ENCODE peak calls at places on chromosomes 6 and 20, in six cellular contexts. P is left ventricle myocardium inferior, J is suprapubic skin, O is esophagus muscularis mucosa, L is ovary, T is right cardiac atrium. Q is an unnamed sample.

GRCh38 chr20:39108746-39109145 is 146.6 kb downstream of the DHX35 start:
- DNase-seq in O (no peak), T (no peak), L (no peak), P (no peak), J (no peak), Q (no peak)

GRCh38 chr6:44053106-44053756 is 74.0 kb downstream of the MRPL14 start:
- DNase-seq in T (peak), O (no peak), L (no peak), J (no peak), P (no peak), Q (no peak)

GRCh38 chr6:2754911-2755310 is 4.2 kb upstream of the MYLK4 start:
- DNase-seq in J (no peak), P (no peak), T (no peak), O (no peak), L (no peak), Q (no peak)

GRCh38 chr6:21371676-21372161 is 221.8 kb upstream of the SOX4 start:
- DNase-seq in O (no peak), L (no peak), P (no peak), T (no peak), J (no peak), Q (no peak)

GRCh38 chr6:108744244-108744972 is 103.8 kb upstream of the ARMC2 start:
- DNase-seq in L (no peak), O (no peak), J (no peak), T (no peak), P (no peak), Q (no peak)

GRCh38 chr6:14881399-14881798 is 364.5 kb upstream of the JARID2 start:
- DNase-seq in P (no peak), J (no peak), T (no peak), L (no peak), O (no peak), Q (no peak)

GRCh38 chr6:97068211-97068610 is 143.7 kb downstream of the KLHL32 start:
- DNase-seq in T (no peak), O (no peak), P (no peak), L (no peak), J (no peak), Q (no peak)

GRCh38 chr20:23011008-23011721 is 23.9 kb upstream of the SSTR4 start:
- DNase-seq in L (no peak), O (no peak), J (no peak), P (no peak), T (no peak), Q (no peak)

GRCh38 chr6:43496370-43497128 is 13.6 kb downstream of the LRRC73 start:
- DNase-seq in O (no peak), L (no peak), P (no peak), J (no peak), T (no peak), Q (no peak)

GRCh38 chr6:143806282-143807102 is 36.6 kb upstream of the LTV1 start:
- DNase-seq in P (no peak), O (no peak), T (peak), L (no peak), J (no peak), Q (peak)

GRCh38 chr6:130760006-130760405 is 67.2 kb upstream of the SMLR1 start:
- DNase-seq in O (no peak), P (no peak), J (no peak), T (no peak), L (no peak), Q (no peak)

GRCh38 chr6:143223895-143224294 is 163.2 kb downstream of the AIG1 start:
- DNase-seq in L (peak), P (peak), J (no peak), T (peak), O (no peak), Q (no peak)

GRCh38 chr6:44176130-44176934 is 17.7 kb downstream of the CAPN11 start:
- DNase-seq in J (no peak), P (no peak), O (no peak), L (no peak), T (no peak), Q (no peak)

GRCh38 chr6:33199687-33200233 is 705 bp downstream of the RXRB start:
- DNase-seq in T (peak), L (no peak), P (peak), J (no peak), O (no peak), Q (no peak)

GRCh38 chr6:158207452-158207788 is 39.3 kb downstream of the GTF2H5 start:
- DNase-seq in L (no peak), P (no peak), T (no peak), O (no peak), J (no peak), Q (no peak)

GRCh38 chr20:50248104-50248631 is 57.5 kb downstream of the CEBPB start:
- DNase-seq in T (peak), L (no peak), P (no peak), J (no peak), O (no peak), Q (no peak)

GRCh38 chr20:10433014-10433622 is 904 bp downstream of the MKKS start:
- DNase-seq in P (no peak), L (peak), T (peak), J (no peak), O (no peak), Q (no peak)

GRCh38 chr6:17851720-17852161 is 135.7 kb downstream of the KIF13A start:
- DNase-seq in O (no peak), L (no peak), P (no peak), J (no peak), T (no peak), Q (no peak)

GRCh38 chr20:36467076-36467999 is 74.0 kb upstream of the MYL9 start:
- DNase-seq in O (no peak), P (peak), T (peak), J (no peak), L (peak), Q (no peak)

GRCh38 chr20:54605319-54605718 is 129.9 kb downstream of the DOK5 start:
- DNase-seq in T (no peak), O (peak), J (no peak), L (no peak), P (no peak), Q (no peak)

GRCh38 chr6:84635081-84635745 is 129.2 kb downstream of the TBX18 start:
- DNase-seq in P (no peak), J (no peak), T (peak), L (no peak), O (no peak), Q (no peak)

GRCh38 chr20:31835977-31836852 is 9.2 kb downstream of the FOXS1 start:
- DNase-seq in J (no peak), L (peak), T (peak), P (peak), O (peak), Q (no peak)

GRCh38 chr6:121971886-121972285 is 427.6 kb upstream of the HSF2 start:
- DNase-seq in L (no peak), T (no peak), P (no peak), J (no peak), O (no peak), Q (no peak)

GRCh38 chr20:52832151-52832550 is 140.0 kb upstream of the TSHZ2 start:
- DNase-seq in P (no peak), J (no peak), L (no peak), O (no peak), T (no peak), Q (no peak)

GRCh38 chr6:90146914-90147668 is 149.6 kb downstream of the BACH2 start:
- DNase-seq in T (no peak), L (no peak), P (no peak), J (no peak), O (no peak), Q (no peak)

GRCh38 chr20:31922181-31922580 is 29.7 kb downstream of the PDRG1 start:
- DNase-seq in L (no peak), O (no peak), P (no peak), J (no peak), T (no peak), Q (no peak)

GRCh38 chr6:30295844-30296243 is 30.9 kb upstream of the TRIM39 start:
- DNase-seq in L (no peak), T (no peak), J (no peak), P (no peak), O (no peak), Q (no peak)

GRCh38 chr20:57476641-57477461 is 48.1 kb downstream of the CTCFL start:
- DNase-seq in O (no peak), L (no peak), P (no peak), T (no peak), J (peak), Q (no peak)

GRCh38 chr20:6420336-6420735 is 297.5 kb upstream of the FERMT1 start:
- DNase-seq in J (no peak), T (no peak), O (no peak), P (no peak), L (no peak), Q (no peak)

GRCh38 chr6:111015656-111016190 is 33.9 kb downstream of the RPF2 start:
- DNase-seq in T (no peak), P (no peak), O (no peak), J (no peak), L (no peak), Q (no peak)

DNA sequence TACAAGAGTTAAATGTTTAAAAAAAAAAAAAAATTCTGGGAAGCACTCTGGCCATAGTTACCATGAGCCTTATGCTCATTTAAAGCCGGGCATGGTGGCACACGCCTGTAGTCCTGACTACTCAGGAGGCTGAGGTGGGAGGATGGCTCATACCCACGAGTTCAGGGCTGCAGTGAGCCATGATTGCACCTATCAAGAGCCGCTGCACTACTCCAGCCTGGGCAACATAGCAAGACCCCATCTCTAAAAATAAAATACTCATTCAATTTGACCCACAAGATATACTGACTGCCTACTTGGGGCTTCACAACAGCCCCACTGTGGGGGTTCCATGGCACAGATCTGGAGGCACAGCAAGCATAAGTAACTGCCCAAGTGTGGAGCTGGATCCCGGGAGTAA is 112.0 kb upstream of the NFATC2 start:
- DNase-seq in J (no peak), O (no peak), P (no peak), T (no peak), L (no peak), Q (no peak)
- H3K4me3 ChIP-seq in J (no peak), O (no peak), P (no peak), T (no peak), L (no peak), Q (no peak)

GRCh38 chr20:3167738-3168078 is 5.6 kb downstream of the LZTS3 start:
- DNase-seq in P (no peak), J (no peak), L (no peak), O (no peak), T (no peak), Q (no peak)
- H3K4me3 ChIP-seq in P (peak), J (peak), L (no peak), O (no peak), T (peak), Q (peak)

GRCh38 chr6:137927777-137928218 is 60.7 kb downstream of the TNFAIP3 start:
- DNase-seq in T (no peak), O (no peak), L (no peak), J (no peak), P (no peak), Q (no peak)
- H3K4me3 ChIP-seq in T (no peak), O (no peak), L (no peak), J (no peak), P (no peak), Q (peak)

DNA sequence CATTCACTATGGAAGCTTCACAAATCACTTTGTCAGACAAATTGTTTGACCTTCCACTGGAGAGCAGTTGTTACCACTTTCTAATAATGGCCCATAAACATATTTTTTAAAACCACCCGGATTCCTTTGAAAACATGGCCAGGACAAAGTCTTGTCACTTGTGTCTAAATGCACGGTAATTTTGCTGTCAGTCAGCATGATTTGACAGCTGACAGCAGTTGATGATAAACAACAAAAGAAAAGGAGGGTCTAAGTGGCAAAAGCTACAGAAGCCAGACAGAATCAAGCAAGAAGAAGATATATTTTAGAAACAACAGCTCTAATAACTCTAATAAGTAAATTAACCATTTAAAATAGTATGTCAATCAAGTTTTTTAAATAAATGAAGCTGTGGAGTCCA is 27.7 kb upstream of the CARMIL1 start:
- DNase-seq in J (no peak), T (no peak), P (no peak), O (no peak), L (no peak), Q (no peak)
- H3K4me3 ChIP-seq in J (no peak), T (no peak), P (no peak), O (no peak), L (no peak), Q (no peak)

GRCh38 chr20:63501818-63502670 is 3.2 kb upstream of the EEF1A2 start:
- DNase-seq in O (no peak), P (peak), T (peak), L (no peak), J (no peak), Q (no peak)
- H3K4me3 ChIP-seq in O (no peak), P (peak), T (no peak), L (no peak), J (no peak), Q (no peak)

DNA sequence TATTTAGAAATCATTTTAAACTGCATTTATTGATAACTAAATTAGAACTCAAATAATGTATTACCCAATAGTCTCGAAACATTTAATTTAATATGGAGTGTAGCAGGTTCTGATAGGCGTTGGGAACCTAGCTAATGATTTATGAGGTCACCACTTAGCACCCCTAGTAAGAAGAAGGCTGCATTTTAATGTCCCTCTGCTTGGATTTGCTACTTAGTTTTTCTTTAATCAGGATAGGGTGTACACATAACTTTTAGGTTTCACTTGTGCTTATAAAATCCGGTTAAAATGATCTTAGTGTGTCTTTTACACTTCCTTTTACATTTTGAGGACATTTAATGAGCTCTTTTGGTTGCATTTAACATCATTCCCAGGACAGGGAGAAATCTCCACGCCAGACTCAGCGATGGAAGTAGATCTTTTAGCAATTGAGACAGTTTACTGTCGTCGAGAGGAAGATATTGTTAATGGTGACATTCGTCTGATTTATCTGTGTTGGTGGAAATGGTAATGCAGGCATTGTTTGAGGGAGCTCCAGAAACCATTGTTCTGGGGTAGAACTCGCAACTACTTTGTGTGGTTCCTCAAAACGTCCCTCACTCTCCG is 5.6 kb downstream of the TFAP2A start:
- DNase-seq in J (no peak), T (no peak), P (no peak), L (no peak), O (no peak), Q (no peak)
- H3K4me3 ChIP-seq in J (peak), T (no peak), P (peak), L (no peak), O (no peak), Q (peak)

Q was measured in esophagus squamous epithelium.